ENCODE peak calls at places on chromosomes 6 and 20, in four cellular contexts. One of them, this sample, is unnamed. For H3K9me3, the result is how much of the 10 kb centered on the place peaks cover.

GRCh38 chr20:38129248-38129865 is 35.7 kb downstream of the TGM2 start:
- DNase-seq in mammary epithelial cell: no peak
- DNase-seq in mucosa of descending colon: no peak
- DNase-seq in right lobe of liver: no peak
- DNase-seq in this sample: peak

GRCh38 chr6:111846511-111847409 is 26.5 kb downstream of the FYN start:
- DNase-seq in mammary epithelial cell: no peak
- DNase-seq in right lobe of liver: no peak
- DNase-seq in mucosa of descending colon: no peak
- DNase-seq in this sample: no peak

GRCh38 chr6:506920-507523 is 115.5 kb downstream of the IRF4 start:
- DNase-seq in right lobe of liver: no peak
- DNase-seq in mammary epithelial cell: no peak
- DNase-seq in mucosa of descending colon: no peak
- DNase-seq in this sample: no peak

GRCh38 chr6:12386816-12387215 is 96.7 kb downstream of the EDN1 start:
- DNase-seq in mammary epithelial cell: no peak
- DNase-seq in right lobe of liver: no peak
- DNase-seq in mucosa of descending colon: no peak
- DNase-seq in this sample: no peak

GRCh38 chr6:67639161-67639560 is 995.9 kb upstream of the ADGRB3 start:
- DNase-seq in mammary epithelial cell: no peak
- DNase-seq in mucosa of descending colon: no peak
- DNase-seq in right lobe of liver: no peak
- DNase-seq in this sample: no peak

GRCh38 chr6:13794184-13794583 is 20.2 kb downstream of the MCUR1 start:
- DNase-seq in mucosa of descending colon: no peak
- DNase-seq in right lobe of liver: no peak
- DNase-seq in mammary epithelial cell: peak
- DNase-seq in this sample: no peak

GRCh38 chr6:82143041-82143481 is 104.5 kb downstream of the IBTK start:
- DNase-seq in mucosa of descending colon: no peak
- DNase-seq in mammary epithelial cell: no peak
- DNase-seq in right lobe of liver: no peak
- DNase-seq in this sample: no peak

GRCh38 chr6:154057098-154057497 is 18.1 kb downstream of the OPRM1 start:
- DNase-seq in mammary epithelial cell: no peak
- DNase-seq in mucosa of descending colon: no peak
- DNase-seq in right lobe of liver: no peak
- DNase-seq in this sample: no peak

GRCh38 chr20:24634855-24635254 is 165.4 kb downstream of the SYNDIG1 start:
- DNase-seq in right lobe of liver: no peak
- DNase-seq in mucosa of descending colon: no peak
- DNase-seq in mammary epithelial cell: peak
- DNase-seq in this sample: no peak

GRCh38 chr6:132192646-132193045 is 208.6 kb downstream of the MOXD1 start:
- DNase-seq in mucosa of descending colon: no peak
- DNase-seq in right lobe of liver: no peak
- DNase-seq in mammary epithelial cell: no peak
- DNase-seq in this sample: no peak

GRCh38 chr6:80605165-80605989 is 498.9 kb downstream of the BCKDHB start:
- DNase-seq in right lobe of liver: no peak
- DNase-seq in mucosa of descending colon: peak
- DNase-seq in mammary epithelial cell: peak
- DNase-seq in this sample: no peak

GRCh38 chr20:17648306-17648646 is 33.8 kb downstream of the RRBP1 start:
- DNase-seq in mucosa of descending colon: no peak
- DNase-seq in mammary epithelial cell: no peak
- DNase-seq in right lobe of liver: peak
- DNase-seq in this sample: no peak

GRCh38 chr6:106643061-106643460 is 13.7 kb downstream of the QRSL1 start:
- DNase-seq in mammary epithelial cell: no peak
- DNase-seq in right lobe of liver: no peak
- DNase-seq in mucosa of descending colon: no peak
- DNase-seq in this sample: no peak

GRCh38 chr6:64254558-64254957 is 619.0 kb downstream of the PHF3 start:
- DNase-seq in mucosa of descending colon: no peak
- DNase-seq in mammary epithelial cell: no peak
- DNase-seq in right lobe of liver: no peak
- DNase-seq in this sample: no peak

GRCh38 chr6:80094017-80094416 is 12.5 kb upstream of the BCKDHB start:
- DNase-seq in mammary epithelial cell: no peak
- DNase-seq in right lobe of liver: no peak
- DNase-seq in mucosa of descending colon: peak
- DNase-seq in this sample: no peak

GRCh38 chr20:49750611-49751396 is 37.1 kb upstream of the B4GALT5 start:
- DNase-seq in mucosa of descending colon: no peak
- DNase-seq in mammary epithelial cell: no peak
- DNase-seq in right lobe of liver: no peak
- DNase-seq in this sample: no peak

GRCh38 chr6:3457710-3458605 is 1.1 kb upstream of the SLC22A23 start:
- DNase-seq in mucosa of descending colon: peak
- DNase-seq in mammary epithelial cell: no peak
- DNase-seq in right lobe of liver: peak
- DNase-seq in this sample: no peak

GRCh38 chr6:74752303-74752702 is 453.6 kb downstream of the COL12A1 start:
- DNase-seq in mucosa of descending colon: peak
- DNase-seq in mammary epithelial cell: no peak
- DNase-seq in right lobe of liver: no peak
- DNase-seq in this sample: no peak

GRCh38 chr6:85678000-85678601 is 35.4 kb upstream of the SYNCRIP start:
- DNase-seq in right lobe of liver: no peak
- DNase-seq in mucosa of descending colon: no peak
- DNase-seq in mammary epithelial cell: no peak
- DNase-seq in this sample: no peak

GRCh38 chr20:56998438-56998837 is 268.0 kb downstream of the BMP7 start:
- DNase-seq in right lobe of liver: no peak
- DNase-seq in mucosa of descending colon: no peak
- DNase-seq in mammary epithelial cell: no peak
- DNase-seq in this sample: peak

GRCh38 chr6:157688960-157689599 is 134.0 kb upstream of the SNX9 start:
- DNase-seq in mucosa of descending colon: peak
- DNase-seq in mammary epithelial cell: no peak
- DNase-seq in right lobe of liver: no peak
- DNase-seq in this sample: no peak
- TF ChIP-seq CTCF in mucosa of descending colon: no peak
- TF ChIP-seq CTCF in mammary epithelial cell: no peak
- TF ChIP-seq CTCF in right lobe of liver: no peak
- TF ChIP-seq CTCF in this sample: no peak

GRCh38 chr20:19396466-19397081 is 184.1 kb downstream of the SLC24A3 start:
- DNase-seq in mucosa of descending colon: no peak
- DNase-seq in right lobe of liver: no peak
- DNase-seq in mammary epithelial cell: no peak
- DNase-seq in this sample: no peak

GRCh38 chr20:19403549-19403948 is 191.1 kb downstream of the SLC24A3 start:
- DNase-seq in right lobe of liver: no peak
- DNase-seq in mammary epithelial cell: no peak
- DNase-seq in mucosa of descending colon: no peak
- DNase-seq in this sample: no peak

GRCh38 chr20:19401096-19401495 is 188.7 kb downstream of the SLC24A3 start:
- DNase-seq in right lobe of liver: no peak
- DNase-seq in mammary epithelial cell: no peak
- DNase-seq in mucosa of descending colon: no peak
- DNase-seq in this sample: no peak

GRCh38 chr20:19392344-19393140 is 180.1 kb downstream of the SLC24A3 start:
- DNase-seq in mucosa of descending colon: no peak
- DNase-seq in right lobe of liver: no peak
- DNase-seq in mammary epithelial cell: no peak
- DNase-seq in this sample: no peak

DNA sequence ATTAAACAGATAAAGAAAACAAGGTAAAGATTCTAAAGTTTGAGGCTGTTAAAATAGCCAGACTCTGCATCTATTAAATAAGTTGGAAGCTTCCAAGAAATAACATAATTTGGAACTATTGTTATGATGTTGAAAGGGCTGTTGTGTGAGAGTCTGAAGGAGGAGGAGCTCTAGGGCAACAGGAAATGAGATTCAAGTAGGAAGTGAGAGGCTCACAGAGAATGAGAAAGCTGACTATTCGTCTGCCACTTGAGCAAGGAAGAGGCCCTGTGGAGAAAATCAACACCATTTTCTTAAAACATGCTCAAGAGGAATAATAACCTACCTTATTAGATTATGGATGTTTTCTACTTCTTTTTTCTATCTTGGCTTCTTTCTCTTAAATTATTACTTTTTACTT is 185.2 kb downstream of the SLC24A3 start:
- DNase-seq in mucosa of descending colon: no peak
- DNase-seq in right lobe of liver: no peak
- DNase-seq in mammary epithelial cell: no peak
- DNase-seq in this sample: no peak
- H3K9me3 ChIP-seq in mucosa of descending colon: under half
- H3K9me3 ChIP-seq in right lobe of liver: under half
- H3K9me3 ChIP-seq in mammary epithelial cell: under half
- H3K9me3 ChIP-seq in this sample: under half

GRCh38 chr20:63224272-63225081 is 8.5 kb upstream of the YTHDF1 start:
- DNase-seq in right lobe of liver: no peak
- DNase-seq in mammary epithelial cell: peak
- DNase-seq in mucosa of descending colon: no peak
- DNase-seq in this sample: no peak
- TF ChIP-seq CTCF in right lobe of liver: peak
- TF ChIP-seq CTCF in mammary epithelial cell: peak
- TF ChIP-seq CTCF in mucosa of descending colon: no peak
- TF ChIP-seq CTCF in this sample: peak

GRCh38 chr6:152292595-152292994 is 344.6 kb downstream of the SYNE1 start:
- DNase-seq in right lobe of liver: no peak
- DNase-seq in mucosa of descending colon: no peak
- DNase-seq in mammary epithelial cell: no peak
- DNase-seq in this sample: no peak
- H3K9me3 ChIP-seq in right lobe of liver: under half
- H3K9me3 ChIP-seq in mucosa of descending colon: under half
- H3K9me3 ChIP-seq in mammary epithelial cell: under half
- H3K9me3 ChIP-seq in this sample: under half

GRCh38 chr6:52551483-52552277 is 25.2 kb downstream of the TRAM2 start:
- DNase-seq in mammary epithelial cell: peak
- DNase-seq in right lobe of liver: peak
- DNase-seq in mucosa of descending colon: peak
- DNase-seq in this sample: peak
- TF ChIP-seq CTCF in mammary epithelial cell: no peak
- TF ChIP-seq CTCF in right lobe of liver: no peak
- TF ChIP-seq CTCF in mucosa of descending colon: no peak
- TF ChIP-seq CTCF in this sample: no peak

GRCh38 chr6:169986848-169987498 is 235.6 kb downstream of the ERMARD start:
- DNase-seq in mammary epithelial cell: no peak
- DNase-seq in mucosa of descending colon: no peak
- DNase-seq in right lobe of liver: peak
- DNase-seq in this sample: peak
- H3K9me3 ChIP-seq in mammary epithelial cell: under half
- H3K9me3 ChIP-seq in mucosa of descending colon: under half
- H3K9me3 ChIP-seq in right lobe of liver: under half
- H3K9me3 ChIP-seq in this sample: under half